ENCODE peak calls at places on chromosome 7, in seven cellular contexts. O, D, Y, E, I, X and U are unnamed samples.
A peak's percentile ranks its signal among the peaks of the same experiment; 100 is the strongest.

GRCh38 chr7:141441837-141442627 is 109.2 kb upstream of the AGK start:
- DNase-seq in O (no peak), D (no peak), Y (no peak), E (no peak), I (no peak), X (no peak), U (no peak)

GRCh38 chr7:17392846-17393245 is 94.4 kb downstream of the AHR start:
- DNase-seq in O (no peak), D (no peak), Y (peak; percentile 83), E (no peak), I (no peak), X (no peak), U (no peak)

GRCh38 chr7:16708980-16709379 is 44.6 kb upstream of the TSPAN13 start:
- DNase-seq in O (no peak), D (no peak), Y (peak; percentile 99), E (no peak), I (peak; percentile 99), X (no peak), U (no peak)

GRCh38 chr7:34825221-34825620 is 167.2 kb downstream of the NPSR1 start:
- DNase-seq in O (no peak), D (no peak), Y (no peak), E (no peak), I (no peak), X (no peak), U (no peak)

GRCh38 chr7:19268737-19269136 is 123.5 kb upstream of the FERD3L start:
- DNase-seq in O (no peak), D (no peak), Y (peak; percentile 44), E (no peak), I (no peak), X (no peak), U (no peak)

GRCh38 chr7:20199015-20199737 is 18.0 kb downstream of the MACC1 start:
- DNase-seq in O (no peak), D (no peak), Y (peak; percentile 78), E (no peak), I (peak; percentile 61), X (peak; percentile 41), U (no peak)

GRCh38 chr7:102064361-102065025 is 222.2 kb upstream of the SH2B2 start:
- DNase-seq in O (no peak), D (peak; percentile 56), Y (peak; percentile 42), E (no peak), I (peak; percentile 58), X (no peak), U (no peak)

GRCh38 chr7:87598234-87599009 is 2.3 kb downstream of the ABCB1 start:
- DNase-seq in O (no peak), D (no peak), Y (no peak), E (no peak), I (no peak), X (no peak), U (no peak)

GRCh38 chr7:11831727-11832495 is at the start of gene THSD7A:
- DNase-seq in O (peak; percentile 50), D (peak; percentile 66), Y (peak; percentile 69), E (no peak), I (peak; percentile 73), X (peak; percentile 15), U (no peak)

GRCh38 chr7:41732279-41733062 is 29.6 kb upstream of the INHBA start:
- DNase-seq in O (no peak), D (no peak), Y (peak; percentile 40), E (no peak), I (peak; percentile 55), X (no peak), U (no peak)